ENCODE peak calls at places on chromosomes 12 and 14, in ten cellular contexts. D, A, Z, K, B, L, I, Q, T and E are unnamed samples.

GRCh38 chr12:116749884-116750283 is 11.8 kb downstream of the RNFT2 start:
- DNase-seq in D (no peak), A (no peak), Z (no peak), K (no peak), B (no peak), L (no peak), I (no peak), Q (no peak), T (no peak), E (no peak)

GRCh38 chr12:11746024-11746771 is 96.7 kb downstream of the ETV6 start:
- DNase-seq in D (no peak), A (no peak), Z (no peak), K (peak), B (no peak), L (peak), I (no peak), Q (peak), T (no peak), E (no peak)

GRCh38 chr12:57893460-57894353 is 47.2 kb upstream of the CTDSP2 start:
- DNase-seq in D (peak), A (peak), Z (no peak), K (peak), B (no peak), L (no peak), I (no peak), Q (peak), T (peak), E (no peak)

GRCh38 chr14:96459851-96460250 is 42.3 kb upstream of the PAPOLA start:
- DNase-seq in D (no peak), A (no peak), Z (no peak), K (no peak), B (no peak), L (no peak), I (no peak), Q (no peak), T (no peak), E (no peak)

GRCh38 chr14:99259327-99259726 is 12.7 kb downstream of the BCL11B start:
- DNase-seq in D (no peak), A (no peak), Z (no peak), K (no peak), B (no peak), L (no peak), I (no peak), Q (no peak), T (no peak), E (no peak)

GRCh38 chr12:116879509-116880212 is 1.6 kb downstream of the HRK start:
- DNase-seq in D (no peak), A (no peak), Z (no peak), K (no peak), B (no peak), L (no peak), I (no peak), Q (no peak), T (peak), E (no peak)

GRCh38 chr14:101076451-101077220 is 173.1 kb upstream of the RTL1 start:
- DNase-seq in D (no peak), A (no peak), Z (no peak), K (no peak), B (no peak), L (no peak), I (no peak), Q (no peak), T (no peak), E (peak)

GRCh38 chr12:104370989-104371870 is 67.7 kb downstream of the EID3 start:
- DNase-seq in D (peak), A (peak), Z (no peak), K (peak), B (no peak), L (peak), I (no peak), Q (peak), T (no peak), E (no peak)

GRCh38 chr12:120342567-120343537 is 15.3 kb upstream of the PLA2G1B start:
- DNase-seq in D (no peak), A (no peak), Z (no peak), K (no peak), B (no peak), L (no peak), I (no peak), Q (no peak), T (no peak), E (no peak)

GRCh38 chr12:69682136-69682755 is 16.9 kb downstream of the BEST3 start:
- DNase-seq in D (no peak), A (no peak), Z (no peak), K (no peak), B (no peak), L (no peak), I (no peak), Q (no peak), T (no peak), E (no peak)

GRCh38 chr12:69679119-69679518 is 20.0 kb downstream of the BEST3 start:
- DNase-seq in D (no peak), A (no peak), Z (no peak), K (peak), B (no peak), L (no peak), I (no peak), Q (peak), T (no peak), E (no peak)

GRCh38 chr12:69671597-69671996 is 27.5 kb downstream of the BEST3 start:
- DNase-seq in D (no peak), A (no peak), Z (no peak), K (no peak), B (no peak), L (no peak), I (no peak), Q (no peak), T (no peak), E (no peak)

GRCh38 chr12:69672195-69672594 is 26.9 kb downstream of the BEST3 start:
- DNase-seq in D (no peak), A (no peak), Z (no peak), K (no peak), B (no peak), L (no peak), I (no peak), Q (no peak), T (no peak), E (no peak)

DNA sequence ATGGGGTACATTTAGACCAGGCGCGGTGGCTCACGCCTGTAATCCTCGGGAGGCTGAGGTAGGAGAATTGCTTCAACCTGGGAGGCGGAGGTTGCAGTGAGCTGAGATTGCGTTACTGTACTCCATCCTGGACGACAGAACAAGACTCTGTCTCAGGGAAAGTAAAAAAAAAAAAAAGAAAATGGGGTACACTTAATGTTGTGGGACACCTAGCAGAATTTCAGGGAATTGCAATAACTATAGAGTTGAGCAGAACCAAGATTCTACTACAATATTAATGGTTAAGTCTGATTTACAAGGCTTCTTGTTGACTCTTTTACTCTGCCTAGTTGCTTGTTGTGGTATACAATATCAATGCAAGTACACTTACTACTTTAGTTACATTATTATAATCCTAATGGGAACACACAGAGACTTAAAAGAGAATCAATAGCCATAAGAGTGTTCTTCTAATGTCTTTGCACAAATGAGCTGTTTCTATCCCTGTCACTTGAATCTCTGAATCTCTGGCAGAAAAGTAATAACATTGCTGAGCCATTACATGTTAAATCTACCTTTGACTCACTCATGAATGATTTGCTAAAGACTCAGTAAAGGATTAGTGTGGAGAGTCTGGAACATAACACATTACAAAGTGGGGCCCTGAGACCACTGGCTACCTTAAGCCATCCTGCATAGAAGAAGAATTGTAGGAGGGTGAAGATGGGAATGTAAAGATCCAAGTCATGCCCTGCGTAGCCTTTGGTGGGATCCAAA is 22.7 kb downstream of the BEST3 start:
- DNase-seq in D (no peak), A (no peak), Z (no peak), K (peak), B (no peak), L (no peak), I (no peak), Q (no peak), T (no peak), E (no peak)
- TF ChIP-seq CTCF in D (peak), A (no peak), Z (no peak), K (peak), B (peak), L (no peak), I (no peak), Q (no peak), T (no peak), E (peak)

GRCh38 chr12:75754698-75755097 is 243.3 kb upstream of the KRR1 start:
- DNase-seq in D (no peak), A (no peak), Z (no peak), K (peak), B (no peak), L (no peak), I (no peak), Q (no peak), T (no peak), E (no peak)

GRCh38 chr12:75754141-75754540 is 242.7 kb upstream of the KRR1 start:
- DNase-seq in D (no peak), A (no peak), Z (no peak), K (no peak), B (no peak), L (no peak), I (no peak), Q (no peak), T (no peak), E (no peak)

GRCh38 chr12:75759196-75759595 is 247.8 kb upstream of the KRR1 start:
- DNase-seq in D (no peak), A (no peak), Z (no peak), K (no peak), B (no peak), L (no peak), I (no peak), Q (no peak), T (no peak), E (no peak)

GRCh38 chr12:75756771-75757170 is 245.4 kb upstream of the KRR1 start:
- DNase-seq in D (no peak), A (no peak), Z (no peak), K (no peak), B (no peak), L (no peak), I (no peak), Q (no peak), T (no peak), E (no peak)

GRCh38 chr12:75756112-75756511 is 244.7 kb upstream of the KRR1 start:
- DNase-seq in D (no peak), A (no peak), Z (no peak), K (no peak), B (no peak), L (no peak), I (no peak), Q (no peak), T (no peak), E (no peak)
- TF ChIP-seq CTCF in D (no peak), A (no peak), Z (no peak), K (no peak), B (no peak), L (no peak), I (no peak), Q (no peak), T (no peak), E (no peak)

GRCh38 chr14:30444451-30444850 is 114.5 kb upstream of the G2E3 start:
- DNase-seq in D (no peak), A (no peak), Z (no peak), K (no peak), B (no peak), L (no peak), I (no peak), Q (no peak), T (no peak), E (no peak)

GRCh38 chr14:30445852-30446251 is 113.1 kb upstream of the G2E3 start:
- DNase-seq in D (no peak), A (no peak), Z (no peak), K (no peak), B (no peak), L (no peak), I (no peak), Q (no peak), T (no peak), E (no peak)

GRCh38 chr14:30445394-30445793 is 113.6 kb upstream of the G2E3 start:
- DNase-seq in D (no peak), A (no peak), Z (peak), K (no peak), B (no peak), L (no peak), I (no peak), Q (no peak), T (no peak), E (no peak)

GRCh38 chr14:30440986-30441385 is 118.0 kb upstream of the G2E3 start:
- DNase-seq in D (no peak), A (no peak), Z (no peak), K (no peak), B (no peak), L (no peak), I (no peak), Q (no peak), T (no peak), E (no peak)

GRCh38 chr14:30443368-30444007 is 115.5 kb upstream of the G2E3 start:
- DNase-seq in D (peak), A (no peak), Z (no peak), K (peak), B (peak), L (peak), I (no peak), Q (peak), T (no peak), E (no peak)
- TF ChIP-seq CTCF in D (peak), A (peak), Z (peak), K (peak), B (peak), L (peak), I (no peak), Q (peak), T (peak), E (peak)

GRCh38 chr12:3964404-3964803 is 91.2 kb upstream of the PARP11 start:
- DNase-seq in D (peak), A (peak), Z (peak), K (no peak), B (peak), L (peak), I (no peak), Q (no peak), T (no peak), E (no peak)
- TF ChIP-seq CTCF in D (peak), A (no peak), Z (peak), K (no peak), B (no peak), L (no peak), I (no peak), Q (no peak), T (no peak), E (peak)

GRCh38 chr14:31419179-31420012 is 954 bp downstream of the HEATR5A start:
- DNase-seq in D (peak), A (no peak), Z (no peak), K (peak), B (no peak), L (no peak), I (no peak), Q (peak), T (no peak), E (no peak)

GRCh38 chr14:31418440-31418839 is 1.9 kb downstream of the HEATR5A start:
- DNase-seq in D (no peak), A (no peak), Z (no peak), K (no peak), B (no peak), L (no peak), I (no peak), Q (no peak), T (no peak), E (no peak)

GRCh38 chr14:31421200-31421599 is 850 bp upstream of the HEATR5A start:
- DNase-seq in D (no peak), A (no peak), Z (no peak), K (no peak), B (no peak), L (no peak), I (no peak), Q (no peak), T (no peak), E (no peak)

GRCh38 chr14:31420013-31420318 is 384 bp downstream of the HEATR5A start:
- DNase-seq in D (no peak), A (peak), Z (peak), K (no peak), B (no peak), L (peak), I (no peak), Q (no peak), T (peak), E (no peak)

DNA sequence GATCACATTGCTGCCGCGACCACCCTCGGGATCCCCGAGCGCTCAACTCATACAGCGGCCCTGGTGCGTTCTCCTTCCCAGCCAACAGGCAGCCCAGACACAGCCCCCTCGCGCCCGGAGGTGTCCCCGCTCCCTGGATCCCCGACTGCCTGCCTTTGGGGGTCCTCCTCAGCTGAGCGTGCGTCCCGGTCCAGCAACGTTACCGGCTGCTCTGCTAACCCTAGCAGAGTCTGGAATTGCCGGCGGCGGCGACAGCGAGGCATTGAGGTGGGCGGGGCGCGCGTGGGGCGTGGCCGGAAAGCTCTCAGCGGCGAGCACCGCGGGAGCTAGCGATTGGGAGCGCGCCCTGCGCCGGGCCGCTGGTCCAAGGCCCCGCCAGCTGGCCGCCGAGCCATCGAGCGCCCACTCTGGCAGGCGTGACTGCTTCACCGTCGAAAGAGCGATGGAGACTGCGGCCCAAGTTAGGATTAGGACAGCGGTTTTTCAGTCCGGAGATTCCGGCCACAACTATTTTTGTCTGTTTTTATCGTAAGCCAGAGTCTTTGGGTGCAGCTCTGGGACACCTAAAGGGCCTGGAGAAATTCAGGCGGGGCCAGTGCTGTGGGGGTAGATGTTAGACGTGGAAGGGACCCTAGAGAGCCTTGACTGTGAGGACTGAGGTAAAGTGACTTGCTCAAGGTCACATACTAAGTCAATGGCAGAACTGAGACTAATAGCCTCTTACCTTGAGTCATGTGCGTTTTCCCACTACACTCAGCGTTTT is at the start of gene HEATR5A:
- DNase-seq in D (peak), A (peak), Z (peak), K (peak), B (peak), L (peak), I (peak), Q (peak), T (peak), E (peak)
- TF ChIP-seq CTCF in D (peak), A (no peak), Z (peak), K (peak), B (no peak), L (peak), I (no peak), Q (no peak), T (peak), E (peak)

GRCh38 chr14:77027538-77028383 is 747 bp downstream of the IRF2BPL start:
- DNase-seq in D (peak), A (peak), Z (peak), K (peak), B (no peak), L (no peak), I (peak), Q (peak), T (peak), E (peak)
- TF ChIP-seq CTCF in D (no peak), A (no peak), Z (peak), K (peak), B (no peak), L (peak), I (peak), Q (peak), T (peak), E (peak)

GRCh38 chr12:86186449-86186848 is 69.7 kb downstream of the MGAT4C start:
- DNase-seq in D (no peak), A (no peak), Z (no peak), K (peak), B (no peak), L (peak), I (no peak), Q (peak), T (no peak), E (no peak)
- TF ChIP-seq CTCF in D (peak), A (no peak), Z (no peak), K (peak), B (no peak), L (no peak), I (no peak), Q (no peak), T (no peak), E (peak)

DNA sequence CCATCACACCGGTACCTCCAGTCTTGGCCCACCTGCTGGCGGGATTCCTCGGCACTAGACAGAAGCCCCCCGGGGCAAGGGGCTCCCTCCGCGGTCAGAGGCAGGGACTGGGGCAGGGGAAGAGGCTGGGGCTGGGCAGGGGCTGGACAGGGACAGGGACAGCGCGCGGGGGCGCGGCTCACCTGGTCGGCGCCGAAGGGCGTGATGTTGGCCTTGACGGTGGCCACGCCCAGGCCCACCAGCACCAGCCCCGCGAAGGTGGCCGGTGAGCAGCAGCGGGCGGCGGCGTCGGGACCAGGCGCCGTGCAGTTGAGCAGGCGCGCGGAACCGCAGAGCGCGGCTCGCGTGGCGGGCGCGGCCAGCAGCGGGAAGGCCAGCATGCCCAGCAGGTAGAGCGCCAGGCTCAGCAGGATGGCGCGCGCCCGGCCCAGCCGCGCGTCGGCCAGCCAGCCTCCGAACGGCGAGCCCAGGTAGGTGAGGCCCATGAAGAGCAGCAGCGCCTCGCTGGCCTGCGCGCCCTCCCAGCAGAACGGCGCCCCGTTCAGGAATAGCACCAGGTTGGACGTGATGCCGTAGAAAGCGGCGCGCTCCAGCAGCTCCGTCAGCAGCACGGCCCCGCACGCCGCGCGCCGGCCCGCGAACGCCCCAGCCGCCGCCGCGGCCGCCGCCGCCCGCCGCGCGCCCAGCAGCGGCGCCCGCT is 392 bp downstream of the SLC15A4 start:
- DNase-seq in D (no peak), A (peak), Z (peak), K (no peak), B (no peak), L (peak), I (no peak), Q (no peak), T (peak), E (no peak)
- TF ChIP-seq CTCF in D (no peak), A (no peak), Z (no peak), K (no peak), B (no peak), L (no peak), I (no peak), Q (no peak), T (no peak), E (peak)